ENCODE peak calls at places on chromosome X, in ten cellular contexts. O, C, G, R, B, K, N, J, V and L are unnamed samples.

GRCh38 chrX:69505772-69506616 is 1.9 kb downstream of the NALF2 start:
- DNase-seq in N (no peak), C (no peak), O (no peak), G (no peak), R (no peak), J (no peak), B (no peak), V (no peak), K (no peak), L (no peak)

GRCh38 chrX:153885968-153886903 is at the start of gene L1CAM:
- DNase-seq in B (no peak), J (no peak), R (no peak), N (peak), G (peak), O (no peak), K (no peak), C (no peak), V (no peak), L (no peak)

GRCh38 chrX:23694606-23695005 is 27.3 kb downstream of the PRDX4 start:
- DNase-seq in R (peak), J (peak), V (peak), K (peak), C (no peak), O (peak), G (peak), B (peak), N (peak), L (peak)

GRCh38 chrX:40061871-40062524 is 35.8 kb downstream of the BCOR start:
- DNase-seq in V (no peak), N (no peak), G (no peak), J (no peak), O (no peak), K (no peak), C (peak), B (no peak), R (no peak), L (no peak)

GRCh38 chrX:38768079-38768478 is 33.2 kb upstream of the MID1IP1 start:
- DNase-seq in N (peak), O (no peak), G (no peak), K (peak), C (no peak), R (no peak), B (peak), J (no peak), V (no peak), L (no peak)

GRCh38 chrX:63349307-63349706 is 1.8 kb downstream of the SPIN4 start:
- DNase-seq in C (no peak), R (no peak), J (no peak), V (no peak), G (peak), N (peak), K (peak), O (peak), B (peak), L (no peak)

GRCh38 chrX:40097492-40098263 is at the start of gene BCOR:
- DNase-seq in O (peak), B (peak), R (no peak), C (no peak), K (no peak), V (peak), J (peak), G (peak), N (peak), L (no peak)

GRCh38 chrX:121987835-121988234 is 940.4 kb downstream of the GLUD2 start:
- DNase-seq in G (no peak), O (no peak), K (no peak), R (no peak), N (no peak), J (no peak), V (no peak), B (no peak), C (no peak), L (no peak)

GRCh38 chrX:73401591-73402266 is 45.1 kb upstream of the CDX4 start:
- DNase-seq in C (no peak), B (no peak), N (no peak), K (no peak), O (no peak), G (peak), J (no peak), R (peak), V (no peak), L (no peak)

GRCh38 chrX:75181721-75182120 is 25.6 kb upstream of the ABCB7 start:
- DNase-seq in B (no peak), C (no peak), N (no peak), O (no peak), R (no peak), J (no peak), V (no peak), K (peak), G (no peak), L (no peak)

GRCh38 chrX:122703762-122704161 is 480.3 kb upstream of the GRIA3 start:
- DNase-seq in V (no peak), R (no peak), K (peak), O (no peak), C (no peak), N (no peak), J (no peak), B (no peak), G (no peak), L (no peak)

GRCh38 chrX:41353964-41354363 is 20.0 kb downstream of the DDX3X start:
- DNase-seq in R (no peak), K (no peak), N (no peak), C (no peak), B (no peak), O (no peak), J (no peak), V (no peak), G (no peak), L (no peak)

GRCh38 chrX:8728932-8729331 is 3.0 kb downstream of the ANOS1 start:
- DNase-seq in C (no peak), R (no peak), B (no peak), V (no peak), N (no peak), J (no peak), G (peak), O (no peak), K (no peak), L (no peak)

GRCh38 chrX:11745881-11746280 is 12.2 kb upstream of the MSL3 start:
- DNase-seq in B (no peak), G (no peak), N (peak), R (no peak), V (no peak), K (no peak), J (no peak), O (no peak), C (no peak), L (no peak)

GRCh38 chrX:105307762-105308161 is 87.3 kb upstream of the TEX13A start:
- DNase-seq in K (peak), J (no peak), N (no peak), R (no peak), G (no peak), V (no peak), C (no peak), B (no peak), O (no peak), L (no peak)

GRCh38 chrX:107429090-107429489 is 20.4 kb upstream of the FRMPD3 start:
- DNase-seq in O (peak), R (no peak), N (no peak), J (no peak), V (no peak), G (peak), B (peak), K (peak), C (peak), L (no peak)

GRCh38 chrX:155065035-155065734 is 5.8 kb downstream of the CMC4 start:
- DNase-seq in C (no peak), V (no peak), R (no peak), N (no peak), O (no peak), B (no peak), J (no peak), G (no peak), K (peak), L (no peak)

GRCh38 chrX:106467943-106468342 is 143.8 kb upstream of the RADX start:
- DNase-seq in V (no peak), J (no peak), G (no peak), O (no peak), R (no peak), N (no peak), B (no peak), K (no peak), C (no peak), L (no peak)